ENCODE peak calls at places on chromosomes 16 and 17, in eight cellular contexts. P is HFFc6, T is astrocyte of the cerebellum, X is A549, Z is BE2C, L is transverse colon, C is GM23338, R is ovary. J is an unnamed sample.

GRCh38 chr16:27445502-27446175 is 43.7 kb downstream of the IL21R start:
- DNase-seq in R (no peak), T (no peak), Z (no peak), X (no peak), C (no peak), L (no peak), P (no peak), J (no peak)

GRCh38 chr17:82003411-82004381 is 19.0 kb downstream of the CENPX start:
- DNase-seq in R (peak), P (peak), T (peak), Z (peak), C (no peak), X (peak), L (peak), J (peak)

GRCh38 chr17:71632328-71632727 is 488.5 kb upstream of the SOX9 start:
- DNase-seq in Z (no peak), R (no peak), P (peak), L (no peak), T (peak), C (no peak), X (no peak), J (no peak)

GRCh38 chr16:58127033-58127556 is 2.1 kb downstream of the CFAP20 start:
- DNase-seq in R (no peak), L (no peak), Z (no peak), C (peak), X (no peak), T (peak), P (peak), J (peak)

GRCh38 chr17:66250686-66251085 is 21.5 kb upstream of the APOH start:
- DNase-seq in R (no peak), X (no peak), L (no peak), T (no peak), C (no peak), P (no peak), Z (no peak), J (no peak)

GRCh38 chr17:41003926-41004325 is 4.2 kb upstream of the KRTAP3-2 start:
- DNase-seq in P (no peak), X (no peak), R (no peak), C (no peak), L (no peak), T (no peak), Z (no peak), J (no peak)

GRCh38 chr16:58533751-58534470 is 18.6 kb downstream of the SETD6 start:
- DNase-seq in L (no peak), P (no peak), R (no peak), X (no peak), C (no peak), T (no peak), Z (no peak), J (no peak)

GRCh38 chr16:73031155-73031866 is 16.6 kb downstream of the ZFHX3 start:
- DNase-seq in L (no peak), C (no peak), P (peak), R (no peak), T (no peak), X (no peak), Z (no peak), J (no peak)

GRCh38 chr17:41666336-41666680 is 22.4 kb upstream of the EIF1 start:
- DNase-seq in X (peak), R (peak), Z (peak), L (peak), T (no peak), P (no peak), C (peak), J (peak)

GRCh38 chr17:48912476-48912875 is 4.3 kb downstream of the UBE2Z start:
- DNase-seq in P (no peak), L (no peak), Z (no peak), R (no peak), X (no peak), C (no peak), T (no peak), J (no peak)

GRCh38 chr16:17602678-17603077 is 131.9 kb upstream of the XYLT1 start:
- DNase-seq in P (no peak), X (no peak), Z (no peak), L (no peak), R (no peak), T (no peak), C (no peak), J (no peak)

GRCh38 chr16:53803998-53804397 is 100.0 kb downstream of the FTO start:
- DNase-seq in P (no peak), Z (no peak), C (peak), X (no peak), L (no peak), R (no peak), T (no peak), J (no peak)

GRCh38 chr16:28592979-28593553 is 3.8 kb downstream of the SULT1A2 start:
- DNase-seq in T (no peak), L (no peak), Z (no peak), R (no peak), C (no peak), P (no peak), X (no peak), J (no peak)

GRCh38 chr16:28596840-28597691 is at the start of gene SULT1A2:
- DNase-seq in T (no peak), L (peak), Z (no peak), X (no peak), P (no peak), C (peak), R (no peak), J (peak)

GRCh38 chr16:28592511-28592910 is 4.3 kb downstream of the SULT1A2 start:
- DNase-seq in Z (no peak), L (no peak), P (no peak), C (no peak), T (no peak), X (no peak), R (no peak), J (no peak)

GRCh38 chr16:28596115-28596630 is 677 bp downstream of the SULT1A2 start:
- DNase-seq in R (no peak), T (no peak), X (no peak), Z (no peak), L (no peak), C (no peak), P (no peak), J (no peak)

DNA sequence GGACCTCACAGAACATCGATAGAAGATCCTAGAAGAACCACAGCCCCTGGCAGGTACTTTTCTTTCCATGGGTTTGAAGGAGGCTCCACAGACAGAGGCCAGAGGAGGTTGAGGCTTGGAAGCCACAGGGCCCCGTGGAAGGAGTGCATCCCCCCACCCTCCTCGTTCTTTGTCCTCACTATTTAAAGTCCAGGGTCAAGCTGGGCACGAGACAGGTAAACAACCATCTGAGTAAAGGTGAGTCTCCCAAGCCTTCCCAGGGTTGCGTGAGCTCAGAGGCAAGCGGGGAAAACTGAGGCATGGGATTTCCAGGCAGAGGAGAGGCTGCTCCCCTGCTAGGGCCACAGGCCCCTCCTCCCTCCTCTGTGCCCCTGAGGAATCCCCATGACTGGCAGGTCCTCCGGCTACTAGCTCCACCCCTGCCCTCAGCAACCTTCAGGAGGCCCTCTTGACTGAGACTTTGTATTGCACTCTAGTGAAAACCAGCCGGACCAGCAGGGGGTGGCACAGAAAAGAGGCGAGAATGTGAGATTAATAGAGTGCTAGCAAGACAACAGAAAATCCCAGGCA is 927 bp upstream of the SULT1A2 start:
- DNase-seq in P (peak), R (no peak), X (no peak), Z (no peak), L (no peak), C (peak), T (no peak), J (no peak)
- TF ChIP-seq CTCF in P (no peak), R (no peak), X (no peak), Z (no peak), L (no peak), C (no peak), T (no peak), J (no peak)

DNA sequence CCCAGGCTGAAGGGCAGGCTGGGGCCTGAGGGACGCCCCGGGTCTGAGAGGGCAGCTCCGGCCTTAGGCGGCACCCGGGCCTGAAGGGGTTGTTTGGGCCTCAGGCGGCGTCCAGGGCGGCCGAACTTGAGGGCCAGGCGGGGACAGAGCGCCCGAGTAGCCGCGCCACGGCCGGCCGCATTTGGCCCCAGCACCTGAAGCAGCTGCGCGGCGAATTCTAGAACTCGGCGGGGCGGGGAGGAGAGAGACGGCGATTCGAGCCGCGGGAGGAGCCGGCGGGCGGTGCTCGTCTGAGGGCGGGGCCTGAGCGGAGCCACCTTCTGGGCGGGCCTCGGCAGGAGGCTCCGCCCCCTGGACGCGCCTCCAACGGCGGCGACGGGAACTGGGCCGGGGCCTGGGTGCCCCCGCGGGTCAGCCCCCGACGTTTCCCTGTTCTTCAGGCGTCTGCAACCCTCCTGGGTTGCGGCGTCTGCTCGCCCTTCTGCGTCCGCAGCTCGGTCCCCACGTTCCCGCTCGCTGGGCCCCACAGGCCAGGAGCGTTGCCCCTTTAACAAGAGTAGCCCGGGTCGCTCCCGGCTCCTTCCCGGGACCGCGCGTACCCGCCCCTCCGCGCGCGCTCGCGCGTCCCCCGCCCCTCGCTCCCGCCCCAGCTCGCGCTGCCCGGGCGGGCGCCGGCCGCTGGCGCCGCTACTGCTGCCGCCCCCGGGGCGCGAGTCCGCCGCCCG is at the start of the genes INCA1 and KIF1C:
- DNase-seq in P (peak), T (peak), X (peak), R (peak), L (peak), C (peak), Z (peak), J (peak)
- TF ChIP-seq CTCF in P (peak), T (no peak), X (no peak), R (no peak), L (peak), C (no peak), Z (no peak), J (no peak)

DNA sequence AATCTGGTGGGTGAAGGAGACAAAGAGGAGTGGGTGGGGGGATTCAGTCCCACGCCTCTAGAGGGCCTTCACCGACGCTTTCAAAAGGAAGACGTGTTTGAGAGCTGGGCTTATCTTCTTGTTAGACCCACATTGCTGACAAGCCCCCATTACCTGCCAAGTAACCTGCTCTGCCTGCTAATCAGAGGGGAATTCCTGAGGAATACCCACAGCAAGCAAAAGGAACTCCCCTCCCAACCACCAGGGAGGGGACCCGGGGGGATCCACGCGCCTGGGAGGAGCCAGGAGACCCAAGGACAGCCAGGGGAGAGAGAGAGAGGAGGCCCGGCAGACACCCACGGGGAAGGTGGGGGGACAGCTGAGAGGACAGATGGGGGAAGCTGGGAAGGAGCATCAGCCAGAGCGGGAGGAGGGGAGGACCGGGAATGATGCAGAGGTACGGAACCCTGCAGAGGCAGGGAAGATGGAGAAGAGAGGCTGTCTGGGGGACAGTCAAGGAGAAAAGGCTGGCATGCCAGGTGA is 986 bp downstream of the MTMR4 start:
- DNase-seq in R (no peak), Z (no peak), P (no peak), L (no peak), T (no peak), X (no peak), C (no peak), J (no peak)
- TF ChIP-seq CTCF in R (no peak), Z (peak), P (no peak), L (no peak), T (no peak), X (no peak), C (no peak), J (no peak)

DNA sequence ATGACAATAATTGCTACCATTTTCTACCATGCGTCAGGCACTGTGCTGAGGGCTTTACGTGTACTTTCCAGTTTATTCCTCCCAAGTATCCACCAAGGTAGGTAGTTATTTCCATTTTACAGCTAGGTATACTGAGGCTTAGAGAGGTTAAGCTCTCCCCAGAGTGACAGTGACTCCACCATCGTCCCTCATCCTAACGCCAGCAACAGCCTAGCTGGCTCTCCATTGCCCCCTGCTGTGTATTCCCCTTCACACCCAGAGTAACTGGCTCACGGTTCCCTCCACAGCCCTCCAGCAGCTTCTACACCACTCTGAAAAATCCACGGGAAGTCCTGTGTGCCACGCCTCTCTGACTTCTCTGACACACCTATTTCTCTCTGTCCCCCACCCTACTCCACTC is 7.1 kb upstream of the ASGR1 start:
- DNase-seq in C (peak), L (no peak), T (no peak), R (no peak), P (no peak), Z (no peak), X (peak), J (no peak)
- TF ChIP-seq CTCF in C (peak), L (no peak), T (no peak), R (no peak), P (peak), Z (peak), X (no peak), J (no peak)

DNA sequence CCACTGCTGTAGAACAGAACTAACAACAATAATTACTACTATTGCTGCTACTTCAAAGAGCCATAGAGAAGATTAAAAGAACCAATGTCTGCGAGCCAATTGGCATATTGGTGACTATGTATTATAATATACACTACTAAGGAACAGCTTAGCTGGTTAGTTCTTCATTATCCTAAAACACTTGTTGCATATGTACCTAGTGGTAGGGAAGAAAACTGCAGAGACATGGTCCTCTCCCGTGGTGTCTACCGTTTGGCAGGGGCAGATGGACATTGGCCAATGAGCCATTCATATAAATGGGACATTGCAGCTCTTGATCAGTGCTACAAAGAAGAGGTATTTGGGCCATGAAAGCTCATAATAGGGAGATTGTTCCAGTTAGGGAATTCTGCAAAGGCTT is 46.4 kb upstream of the CLEC3A start:
- DNase-seq in L (no peak), X (no peak), C (no peak), P (no peak), Z (no peak), T (no peak), R (no peak), J (no peak)
- TF ChIP-seq CTCF in L (no peak), X (no peak), C (no peak), P (peak), Z (no peak), T (no peak), R (no peak), J (no peak)

GRCh38 chr16:31459722-31460581 is 651 bp downstream of the ARMC5 start:
- DNase-seq in L (peak), P (peak), C (peak), R (peak), T (peak), X (peak), Z (peak), J (peak)

GRCh38 chr16:31460582-31461002 is 1.3 kb downstream of the ARMC5 start:
- DNase-seq in X (no peak), L (no peak), Z (no peak), R (peak), P (peak), T (no peak), C (peak), J (peak)

GRCh38 chr16:31458835-31459721 is at the start of gene ARMC5:
- DNase-seq in X (peak), C (peak), R (peak), Z (peak), L (peak), T (peak), P (peak), J (peak)

GRCh38 chr16:31456988-31457360 is 2.3 kb upstream of the ARMC5 start:
- DNase-seq in P (no peak), Z (no peak), L (no peak), X (no peak), T (no peak), R (no peak), C (no peak), J (no peak)

GRCh38 chr16:31458073-31458834 is 1.0 kb upstream of the ARMC5 start:
- DNase-seq in R (peak), Z (peak), X (peak), T (no peak), P (peak), C (peak), L (peak), J (peak)
- TF ChIP-seq CTCF in R (no peak), Z (no peak), X (no peak), T (peak), P (no peak), C (no peak), L (peak), J (no peak)

GRCh38 chr16:54928421-54929089 is 2.1 kb upstream of the IRX5 start:
- DNase-seq in Z (peak), R (no peak), C (peak), L (no peak), P (peak), T (no peak), X (peak), J (peak)
- TF ChIP-seq CTCF in Z (no peak), R (no peak), C (peak), L (no peak), P (no peak), T (no peak), X (no peak), J (no peak)

DNA sequence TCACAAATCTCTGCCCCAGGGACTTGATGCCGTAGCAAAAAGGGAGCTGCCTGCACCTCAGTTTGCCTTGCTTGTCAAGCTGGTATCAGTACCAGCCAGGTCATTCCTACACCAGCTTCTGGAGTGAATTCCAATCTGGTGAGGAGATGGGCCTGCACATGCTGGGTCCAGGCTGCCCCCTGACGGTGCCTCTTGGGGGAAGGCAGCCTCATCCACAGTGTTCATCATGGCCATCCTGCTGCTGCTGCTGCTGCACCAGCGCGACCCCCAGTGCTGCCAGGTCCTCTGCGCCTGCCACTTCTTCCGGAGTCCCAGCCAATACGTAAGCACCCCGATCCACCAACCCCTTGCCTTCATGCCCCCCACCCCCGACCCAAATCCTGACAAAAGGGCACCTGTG is 8.3 kb downstream of the MRPL27 start:
- DNase-seq in T (no peak), Z (no peak), C (peak), L (no peak), X (no peak), P (peak), R (peak), J (no peak)
- TF ChIP-seq CTCF in T (peak), Z (no peak), C (peak), L (no peak), X (no peak), P (peak), R (no peak), J (no peak)

J was measured in MCF 10A.